ENCODE peak calls at places on chromosomes 2 and 18, in nine cellular contexts. U is K562, M is vagina, O is GM12878, L is suprapubic skin, V is stomach, R is breast epithelium, N is spleen, H is GM12892. E is an unnamed sample.

GRCh38 chr2:19812166-19812565 is 89.6 kb downstream of the TTC32 start:
- DNase-seq in U (no peak), M (peak; percentile 49), O (no peak), L (no peak), V (no peak), R (no peak), N (no peak), H (no peak), E (no peak)

GRCh38 chr2:74671479-74671878 is 17.4 kb downstream of the SEMA4F start:
- DNase-seq in U (no peak), M (no peak), O (no peak), L (no peak), V (no peak), R (no peak), N (no peak), H (no peak), E (no peak)

GRCh38 chr18:50266248-50266704 is at the start of gene CFAP53:
- DNase-seq in U (no peak), M (peak; percentile 90), O (peak; percentile 57), L (peak; percentile 93), V (peak; percentile 89), R (peak; percentile 81), N (peak; percentile 99), H (peak; percentile 90), E (peak; percentile 94)

GRCh38 chr18:13606589-13607254 is 119.6 kb downstream of the FAM210A start:
- DNase-seq in U (no peak), M (no peak), O (no peak), L (no peak), V (no peak), R (no peak), N (no peak), H (no peak), E (no peak)

GRCh38 chr2:70367722-70368323 is 66.0 kb upstream of the FAM136A start:
- DNase-seq in U (no peak), M (no peak), O (no peak), L (no peak), V (no peak), R (no peak), N (no peak), H (no peak), E (no peak)

GRCh38 chr18:34913837-34914755 is 127.1 kb upstream of the MAPRE2 start:
- DNase-seq in U (no peak), M (no peak), O (no peak), L (no peak), V (no peak), R (peak; percentile 20), N (no peak), H (no peak), E (no peak)

GRCh38 chr2:218128781-218129478 is 3.1 kb downstream of the CXCR2 start:
- DNase-seq in U (no peak), M (no peak), O (no peak), L (no peak), V (no peak), R (no peak), N (no peak), H (no peak), E (no peak)

GRCh38 chr18:6979954-6980353 is 137.6 kb downstream of the LAMA1 start:
- DNase-seq in U (no peak), M (no peak), O (no peak), L (no peak), V (no peak), R (no peak), N (no peak), H (no peak), E (no peak)

GRCh38 chr2:198825534-198825933 is 632.2 kb downstream of the SATB2 start:
- DNase-seq in U (no peak), M (no peak), O (no peak), L (no peak), V (no peak), R (no peak), N (no peak), H (no peak), E (no peak)

GRCh38 chr18:23595610-23596009 is 9.3 kb upstream of the NPC1 start:
- DNase-seq in U (no peak), M (no peak), O (no peak), L (no peak), V (no peak), R (no peak), N (no peak), H (no peak), E (no peak)

GRCh38 chr2:45849491-45850283 is 198.2 kb downstream of the PRKCE start:
- DNase-seq in U (no peak), M (no peak), O (no peak), L (no peak), V (no peak), R (peak; percentile 33), N (no peak), H (no peak), E (no peak)

DNA sequence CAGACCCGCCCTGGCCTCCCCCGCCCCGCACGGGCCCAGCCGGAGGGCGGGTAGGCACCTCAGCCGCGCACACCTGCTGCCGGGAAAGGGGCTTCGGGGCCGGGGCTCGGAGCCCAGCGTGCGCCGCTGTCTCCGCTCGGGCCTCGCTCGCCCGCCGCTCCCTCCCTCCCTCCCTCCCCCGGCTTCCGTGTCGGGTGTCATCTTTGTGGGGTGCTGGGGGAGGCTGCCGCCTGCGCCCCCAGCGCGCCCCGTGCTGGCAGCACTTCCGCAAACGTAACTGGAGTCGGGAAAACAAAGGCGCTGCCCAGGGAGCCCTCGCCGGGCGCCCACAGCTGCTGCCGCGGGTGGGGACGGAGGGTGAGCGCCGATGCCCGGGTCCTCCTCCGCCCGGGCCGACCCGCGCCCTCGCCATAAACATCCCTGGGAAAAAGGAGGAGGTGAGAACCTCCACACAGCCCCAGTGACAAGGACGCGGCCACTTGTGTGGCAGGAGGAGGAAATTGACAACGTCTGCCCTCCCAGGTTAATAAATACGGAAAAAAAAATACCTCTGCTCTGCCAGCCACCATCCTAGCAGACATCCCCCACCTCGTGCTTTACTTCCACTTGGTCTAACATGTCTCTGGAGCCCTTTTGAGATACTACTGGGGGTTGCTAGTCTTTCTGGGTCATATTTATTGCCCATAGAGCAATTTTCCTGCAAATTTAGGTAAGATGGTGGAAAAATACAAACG is 550 bp downstream of the MFSD6 start:
- DNase-seq in U (peak; percentile 57), M (no peak), O (no peak), L (peak; percentile 76), V (peak; percentile 70), R (peak; percentile 56), N (no peak), H (peak; percentile 61), E (peak; percentile 54)
- TF ChIP-seq POLR2A in U (no peak), M (no peak), O (peak; percentile 82), L (no peak), V (no peak), R (peak; percentile 38), N (peak; percentile 12), H (peak; percentile 19), E (no peak)

GRCh38 chr18:46156838-46157237 is 52.7 kb downstream of the HAUS1 start:
- DNase-seq in U (no peak), M (no peak), O (no peak), L (no peak), V (no peak), R (no peak), N (no peak), H (no peak), E (no peak)

GRCh38 chr18:46158498-46158897 is 54.3 kb downstream of the HAUS1 start:
- DNase-seq in U (no peak), M (no peak), O (no peak), L (peak; percentile 47), V (no peak), R (peak; percentile 25), N (no peak), H (no peak), E (no peak)

GRCh38 chr18:46152808-46153617 is 48.8 kb downstream of the HAUS1 start:
- DNase-seq in U (peak; percentile 92), M (no peak), O (no peak), L (peak; percentile 26), V (no peak), R (no peak), N (no peak), H (no peak), E (no peak)

GRCh38 chr18:46156124-46156745 is 52.0 kb downstream of the HAUS1 start:
- DNase-seq in U (no peak), M (no peak), O (no peak), L (no peak), V (no peak), R (no peak), N (no peak), H (no peak), E (no peak)

GRCh38 chr18:46155652-46156051 is 51.5 kb downstream of the HAUS1 start:
- DNase-seq in U (no peak), M (no peak), O (no peak), L (no peak), V (no peak), R (no peak), N (no peak), H (no peak), E (no peak)
- TF ChIP-seq POLR2AphosphoS5 in U (no peak), M (no peak), O (no peak), L (no peak), V (no peak), R (no peak), N (no peak), H (no peak), E (no peak)

DNA sequence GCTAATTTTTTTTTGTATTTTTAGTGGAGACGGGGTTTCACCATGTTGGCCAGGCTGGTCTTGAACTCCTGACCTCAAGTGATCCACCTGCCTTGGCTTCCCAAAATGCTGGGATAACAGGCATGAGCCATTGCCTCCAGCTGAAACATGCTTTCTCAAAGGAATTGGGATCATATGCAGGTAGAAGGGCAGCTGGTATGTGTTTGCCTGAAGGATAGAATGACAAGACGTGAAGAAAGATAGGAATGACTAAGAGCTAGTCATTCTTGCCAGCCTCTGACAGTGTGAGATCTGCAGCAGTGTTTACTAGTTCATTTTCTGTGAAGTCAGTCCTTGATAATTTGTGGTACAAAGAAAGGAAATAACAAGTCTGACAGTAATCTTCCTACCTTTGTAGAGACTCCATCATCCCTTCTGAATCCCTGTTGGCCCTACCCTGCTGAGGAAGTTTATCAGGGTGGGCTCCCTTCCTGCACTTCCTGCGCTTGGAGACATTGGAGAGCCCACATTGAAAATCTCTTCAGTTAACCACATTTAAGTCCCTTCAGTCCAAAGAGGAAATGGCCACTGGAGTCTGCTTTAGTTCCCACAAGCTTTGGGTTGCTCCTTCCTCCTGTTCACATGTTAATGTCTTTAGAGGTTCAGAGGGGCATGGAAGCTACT is 14.7 kb downstream of the CFLAR start:
- DNase-seq in U (no peak), M (peak; percentile 82), O (no peak), L (no peak), V (no peak), R (no peak), N (no peak), H (no peak), E (no peak)
- TF ChIP-seq POLR2A in U (no peak), M (no peak), O (no peak), L (no peak), V (no peak), R (no peak), N (no peak), H (no peak), E (peak; percentile 15)

DNA sequence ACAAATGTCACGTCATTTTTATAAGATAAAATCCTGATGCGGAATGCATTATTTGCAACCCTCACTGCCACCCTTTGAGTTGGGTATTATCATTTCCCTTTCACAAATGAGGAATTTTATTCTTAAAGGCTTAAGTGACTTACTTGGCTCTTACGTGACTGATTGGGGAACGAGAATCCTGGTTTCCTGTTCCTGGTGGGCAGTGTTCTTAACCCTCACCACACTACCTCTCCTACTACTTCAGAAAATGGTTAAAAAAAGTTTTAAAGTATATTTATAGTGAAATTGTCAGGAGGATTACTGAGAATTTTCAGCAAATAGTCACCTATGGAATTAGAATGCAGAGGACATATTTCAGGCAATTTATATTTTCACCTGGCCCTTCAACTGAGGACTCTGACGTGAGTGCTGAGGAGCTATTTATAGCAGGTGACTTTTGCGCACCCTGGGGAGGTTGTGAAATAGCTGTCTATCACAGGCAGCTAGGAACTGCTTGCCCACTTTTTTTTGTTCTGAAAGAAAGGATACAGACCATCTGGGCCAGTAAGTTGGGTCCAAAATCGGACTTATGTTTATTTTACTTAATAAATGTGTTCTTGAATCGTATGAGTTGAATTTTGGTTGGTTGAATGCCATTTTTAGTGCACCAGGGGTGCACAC is 18.7 kb upstream of the RASGRP3 start:
- DNase-seq in U (no peak), M (no peak), O (no peak), L (no peak), V (no peak), R (no peak), N (no peak), H (no peak), E (no peak)
- TF ChIP-seq POLR2AphosphoS5 in U (no peak), M (no peak), O (no peak), L (no peak), V (no peak), R (no peak), N (no peak), H (no peak), E (no peak)